ENCODE peak calls at places on chromosomes 5 and 9, in six cellular contexts. One of them, this sample, is unnamed.

GRCh38 chr9:85430659-85431370 is 310.9 kb downstream of the AGTPBP1 start:
- DNase-seq in fibroblast of lung: peak
- DNase-seq in uterus: no peak
- DNase-seq in lung: no peak
- DNase-seq in heart left ventricle: no peak
- DNase-seq in SK-N-SH: no peak
- DNase-seq in this sample: no peak

GRCh38 chr5:159353661-159354252 is 23.5 kb upstream of the IL12B start:
- DNase-seq in fibroblast of lung: peak
- DNase-seq in uterus: no peak
- DNase-seq in lung: no peak
- DNase-seq in heart left ventricle: no peak
- DNase-seq in SK-N-SH: no peak
- DNase-seq in this sample: no peak

GRCh38 chr5:674630-675011 is 18.5 kb downstream of the TPPP start:
- DNase-seq in fibroblast of lung: no peak
- DNase-seq in uterus: no peak
- DNase-seq in lung: no peak
- DNase-seq in heart left ventricle: no peak
- DNase-seq in SK-N-SH: no peak
- DNase-seq in this sample: no peak

GRCh38 chr9:126508171-126508591 is 105.5 kb upstream of the LMX1B start:
- DNase-seq in fibroblast of lung: no peak
- DNase-seq in uterus: no peak
- DNase-seq in lung: no peak
- DNase-seq in heart left ventricle: no peak
- DNase-seq in SK-N-SH: no peak
- DNase-seq in this sample: no peak

GRCh38 chr9:1207681-1208080 is 157.5 kb downstream of the DMRT2 start:
- DNase-seq in fibroblast of lung: peak
- DNase-seq in uterus: peak
- DNase-seq in lung: no peak
- DNase-seq in heart left ventricle: no peak
- DNase-seq in SK-N-SH: no peak
- DNase-seq in this sample: no peak

GRCh38 chr5:206927-207536 is 10.9 kb downstream of the CCDC127 start:
- DNase-seq in fibroblast of lung: no peak
- DNase-seq in uterus: no peak
- DNase-seq in lung: no peak
- DNase-seq in heart left ventricle: no peak
- DNase-seq in SK-N-SH: no peak
- DNase-seq in this sample: no peak

GRCh38 chr5:81151546-81151945 is 81.6 kb upstream of the CKMT2 start:
- DNase-seq in fibroblast of lung: peak
- DNase-seq in uterus: no peak
- DNase-seq in lung: no peak
- DNase-seq in heart left ventricle: no peak
- DNase-seq in SK-N-SH: no peak
- DNase-seq in this sample: no peak

GRCh38 chr5:111572561-111572960 is 60.2 kb upstream of the STARD4 start:
- DNase-seq in fibroblast of lung: no peak
- DNase-seq in uterus: no peak
- DNase-seq in lung: no peak
- DNase-seq in heart left ventricle: no peak
- DNase-seq in SK-N-SH: no peak
- DNase-seq in this sample: no peak

GRCh38 chr5:60036539-60036938 is 143.0 kb upstream of the PDE4D start:
- DNase-seq in fibroblast of lung: no peak
- DNase-seq in uterus: no peak
- DNase-seq in lung: no peak
- DNase-seq in heart left ventricle: no peak
- DNase-seq in SK-N-SH: no peak
- DNase-seq in this sample: no peak

GRCh38 chr9:38018230-38018963 is 50.6 kb downstream of the SHB start:
- DNase-seq in fibroblast of lung: no peak
- DNase-seq in uterus: no peak
- DNase-seq in lung: no peak
- DNase-seq in heart left ventricle: no peak
- DNase-seq in SK-N-SH: peak
- DNase-seq in this sample: no peak

GRCh38 chr5:172288465-172288864 is 4.9 kb upstream of the UBTD2 start:
- DNase-seq in fibroblast of lung: no peak
- DNase-seq in uterus: no peak
- DNase-seq in lung: no peak
- DNase-seq in heart left ventricle: no peak
- DNase-seq in SK-N-SH: no peak
- DNase-seq in this sample: no peak

GRCh38 chr5:126745259-126745992 is 31.5 kb upstream of the LMNB1 start:
- DNase-seq in fibroblast of lung: no peak
- DNase-seq in uterus: no peak
- DNase-seq in lung: no peak
- DNase-seq in heart left ventricle: no peak
- DNase-seq in SK-N-SH: no peak
- DNase-seq in this sample: peak

GRCh38 chr9:133768859-133769510 is 30.8 kb upstream of the SARDH start:
- DNase-seq in fibroblast of lung: no peak
- DNase-seq in uterus: peak
- DNase-seq in lung: no peak
- DNase-seq in heart left ventricle: no peak
- DNase-seq in SK-N-SH: no peak
- DNase-seq in this sample: peak

GRCh38 chr5:167802755-167803431 is 488.6 kb upstream of the WWC1 start:
- DNase-seq in fibroblast of lung: peak
- DNase-seq in uterus: no peak
- DNase-seq in lung: no peak
- DNase-seq in heart left ventricle: no peak
- DNase-seq in SK-N-SH: no peak
- DNase-seq in this sample: no peak
- TF ChIP-seq CTCF in fibroblast of lung: no peak
- TF ChIP-seq CTCF in uterus: no peak
- TF ChIP-seq CTCF in lung: no peak
- TF ChIP-seq CTCF in heart left ventricle: no peak
- TF ChIP-seq CTCF in SK-N-SH: no peak
- TF ChIP-seq CTCF in this sample: no peak

GRCh38 chr5:135930949-135931295 is 23.9 kb downstream of the LECT2 start:
- DNase-seq in fibroblast of lung: no peak
- DNase-seq in uterus: no peak
- DNase-seq in lung: no peak
- DNase-seq in heart left ventricle: no peak
- DNase-seq in SK-N-SH: peak
- DNase-seq in this sample: peak

GRCh38 chr5:135934939-135935338 is 19.8 kb downstream of the LECT2 start:
- DNase-seq in fibroblast of lung: peak
- DNase-seq in uterus: no peak
- DNase-seq in lung: no peak
- DNase-seq in heart left ventricle: no peak
- DNase-seq in SK-N-SH: no peak
- DNase-seq in this sample: no peak

DNA sequence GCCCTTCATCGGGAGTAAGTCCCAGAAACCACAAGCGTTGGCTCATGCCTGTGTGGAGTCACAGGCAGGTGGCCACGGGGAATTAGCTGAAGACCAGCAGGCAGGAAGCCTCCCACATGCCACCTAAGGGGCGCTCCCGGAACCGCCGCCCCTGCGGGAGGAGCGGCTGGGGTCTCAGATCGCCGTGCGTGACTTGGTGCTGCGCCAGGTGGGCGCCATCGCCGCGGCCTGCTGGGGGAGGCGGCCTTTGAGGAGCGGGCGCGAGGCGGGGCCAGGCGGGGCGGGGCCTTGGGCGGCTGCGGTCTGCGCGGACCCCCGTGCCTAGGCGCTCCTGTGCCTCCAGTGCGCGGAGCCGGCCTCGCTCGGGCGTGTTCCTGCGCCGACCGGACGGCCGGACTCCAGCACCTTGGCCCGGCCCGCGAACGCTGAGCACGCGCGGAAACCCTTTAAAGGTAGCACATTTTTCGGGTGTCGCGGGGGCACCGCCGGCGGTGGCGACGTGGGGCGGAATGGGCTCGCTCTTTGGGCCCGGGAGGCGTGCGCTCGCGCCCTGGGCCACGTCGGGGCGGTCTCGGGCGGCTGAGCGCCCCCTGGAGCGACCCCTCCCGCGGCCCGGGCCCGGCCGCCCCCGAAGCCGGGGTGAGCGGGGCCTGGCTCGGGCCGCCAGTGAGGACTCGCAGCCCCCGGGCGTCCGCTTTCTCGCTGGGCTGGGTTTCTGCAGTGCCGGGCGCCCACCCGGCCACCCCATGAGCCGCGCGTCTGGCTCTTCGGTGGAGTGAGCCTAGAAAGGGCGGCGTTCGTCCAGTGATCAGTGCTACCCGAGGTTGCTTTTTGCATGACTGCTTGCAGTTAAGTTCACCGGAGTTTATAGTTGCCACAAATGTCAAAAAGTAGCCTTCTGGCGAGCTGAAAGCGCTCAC is 24.5 kb downstream of the LECT2 start:
- DNase-seq in fibroblast of lung: peak
- DNase-seq in uterus: no peak
- DNase-seq in lung: no peak
- DNase-seq in heart left ventricle: no peak
- DNase-seq in SK-N-SH: peak
- DNase-seq in this sample: peak
- TF ChIP-seq CTCF in fibroblast of lung: no peak
- TF ChIP-seq CTCF in uterus: no peak
- TF ChIP-seq CTCF in lung: no peak
- TF ChIP-seq CTCF in heart left ventricle: no peak
- TF ChIP-seq CTCF in SK-N-SH: peak
- TF ChIP-seq CTCF in this sample: no peak

GRCh38 chr5:143008809-143009521 is 238.8 kb downstream of the ARHGAP26 start:
- DNase-seq in fibroblast of lung: peak
- DNase-seq in uterus: no peak
- DNase-seq in lung: no peak
- DNase-seq in heart left ventricle: no peak
- DNase-seq in SK-N-SH: no peak
- DNase-seq in this sample: no peak
- TF ChIP-seq CTCF in fibroblast of lung: no peak
- TF ChIP-seq CTCF in uterus: no peak
- TF ChIP-seq CTCF in lung: no peak
- TF ChIP-seq CTCF in heart left ventricle: no peak
- TF ChIP-seq CTCF in SK-N-SH: no peak
- TF ChIP-seq CTCF in this sample: no peak

GRCh38 chr5:91219803-91220371 is 163.2 kb downstream of the ARRDC3 start:
- DNase-seq in fibroblast of lung: no peak
- DNase-seq in uterus: no peak
- DNase-seq in lung: no peak
- DNase-seq in heart left ventricle: no peak
- DNase-seq in SK-N-SH: peak
- DNase-seq in this sample: no peak
- TF ChIP-seq CTCF in fibroblast of lung: no peak
- TF ChIP-seq CTCF in uterus: no peak
- TF ChIP-seq CTCF in lung: no peak
- TF ChIP-seq CTCF in heart left ventricle: peak
- TF ChIP-seq CTCF in SK-N-SH: peak
- TF ChIP-seq CTCF in this sample: peak

DNA sequence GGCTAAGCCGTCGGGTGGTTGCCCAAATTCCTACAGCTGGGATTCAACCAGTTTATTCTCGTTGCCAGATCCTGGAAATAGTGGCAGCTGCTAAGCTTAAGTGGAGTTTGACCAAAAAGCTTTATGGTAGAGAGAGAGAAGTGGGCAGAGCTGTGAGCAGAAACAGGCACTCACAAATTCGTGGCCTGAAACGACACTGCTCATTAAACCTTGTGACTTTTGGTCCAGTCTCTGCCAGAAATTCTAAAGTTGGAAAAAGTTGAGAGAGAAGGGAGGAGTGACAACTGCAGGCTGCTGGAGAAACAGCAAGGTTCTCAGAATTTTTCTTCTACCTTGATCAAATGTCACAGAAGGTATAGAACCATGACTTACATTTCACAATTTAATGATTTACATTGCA is 131.5 kb downstream of the MTX3 start:
- DNase-seq in fibroblast of lung: no peak
- DNase-seq in uterus: no peak
- DNase-seq in lung: no peak
- DNase-seq in heart left ventricle: no peak
- DNase-seq in SK-N-SH: no peak
- DNase-seq in this sample: no peak
- TF ChIP-seq CTCF in fibroblast of lung: no peak
- TF ChIP-seq CTCF in uterus: no peak
- TF ChIP-seq CTCF in lung: no peak
- TF ChIP-seq CTCF in heart left ventricle: peak
- TF ChIP-seq CTCF in SK-N-SH: no peak
- TF ChIP-seq CTCF in this sample: no peak

DNA sequence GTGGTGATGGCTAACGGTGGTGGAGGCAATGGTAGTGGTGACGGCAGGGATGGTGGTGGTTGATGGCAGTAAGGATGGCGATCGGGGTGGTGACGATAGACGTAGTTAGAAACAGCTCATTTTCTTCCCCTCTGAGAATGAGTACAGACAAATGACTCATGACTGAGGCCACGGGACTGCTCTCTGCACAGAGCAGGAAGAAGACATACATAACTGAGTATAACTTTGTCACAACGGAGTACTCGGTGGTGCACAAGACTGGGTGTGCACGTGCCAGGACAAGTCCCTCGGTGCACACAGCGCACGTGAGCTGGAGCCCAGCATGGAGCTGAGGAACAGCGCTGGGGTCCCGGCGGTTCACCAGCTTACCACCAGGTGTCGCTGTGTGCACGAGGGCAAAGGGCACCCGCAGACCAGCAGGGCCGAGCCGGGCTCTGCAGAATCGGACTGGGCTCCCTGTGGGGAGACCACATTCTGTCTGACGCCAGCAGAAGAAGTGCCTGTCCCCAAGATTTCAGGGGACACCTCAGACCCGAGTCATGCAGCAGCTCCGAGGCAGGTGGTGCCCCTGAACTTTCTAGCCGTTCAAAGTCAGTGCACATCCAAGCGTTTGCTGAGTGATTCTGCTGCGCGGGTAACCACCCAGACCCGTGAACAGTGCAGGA is 188.6 kb downstream of the FSTL4 start:
- DNase-seq in fibroblast of lung: peak
- DNase-seq in uterus: peak
- DNase-seq in lung: peak
- DNase-seq in heart left ventricle: peak
- DNase-seq in SK-N-SH: peak
- DNase-seq in this sample: peak
- TF ChIP-seq CTCF in fibroblast of lung: peak
- TF ChIP-seq CTCF in uterus: peak
- TF ChIP-seq CTCF in lung: peak
- TF ChIP-seq CTCF in heart left ventricle: peak
- TF ChIP-seq CTCF in SK-N-SH: peak
- TF ChIP-seq CTCF in this sample: peak